ENCODE peak calls at places on chromosomes 6 and 20, in four cellular contexts. X is adipocyte, A is mesenchymal stem cell, N is HCT116. R is an unnamed sample.

GRCh38 chr20:45433316-45433715 is 17.4 kb downstream of the PIGT start:
- DNase-seq in X (peak), N (no peak), A (peak), R (no peak)

GRCh38 chr20:43658068-43658722 is 8.7 kb upstream of the MYBL2 start:
- DNase-seq in X (peak), A (peak), N (no peak), R (no peak)

GRCh38 chr6:110419028-110419739 is 3.8 kb upstream of the DDO start:
- DNase-seq in X (no peak), N (no peak), A (no peak), R (no peak)

GRCh38 chr6:2839195-2839981 is 2.3 kb downstream of the SERPINB1 start:
- DNase-seq in A (peak), X (peak), N (peak), R (no peak)

GRCh38 chr6:151285121-151285520 is 45.4 kb downstream of the AKAP12 start:
- DNase-seq in N (no peak), A (peak), X (peak), R (no peak)

GRCh38 chr6:106512958-106513480 is 116.3 kb downstream of the RTN4IP1 start:
- DNase-seq in N (no peak), X (no peak), A (no peak), R (peak)

GRCh38 chr20:5159928-5160327 is 33.1 kb downstream of the CDS2 start:
- DNase-seq in X (no peak), A (no peak), N (no peak), R (no peak)

GRCh38 chr6:166707045-166707444 is 80.0 kb upstream of the RPS6KA2 start:
- DNase-seq in N (no peak), X (peak), A (peak), R (peak)

GRCh38 chr6:91358986-91359385 is 772.1 kb upstream of the MAP3K7 start:
- DNase-seq in X (no peak), A (no peak), N (no peak), R (no peak)

GRCh38 chr6:107103082-107103481 is 12.2 kb downstream of the BEND3 start:
- DNase-seq in X (no peak), N (no peak), A (no peak), R (no peak)

GRCh38 chr20:47790032-47790965 is 5.0 kb upstream of the SULF2 start:
- DNase-seq in X (peak), N (no peak), A (peak), R (no peak)

GRCh38 chr6:9248125-9248524 is 812.8 kb upstream of the SLC35B3 start:
- DNase-seq in N (no peak), A (no peak), X (no peak), R (no peak)

GRCh38 chr6:23446394-23447001 is 679.5 kb upstream of the NRSN1 start:
- DNase-seq in X (peak), A (peak), N (peak), R (no peak)

GRCh38 chr6:27592107-27592480 is 119.2 kb upstream of the ZNF184 start:
- DNase-seq in N (no peak), X (peak), A (no peak), R (no peak)

GRCh38 chr6:27592481-27593199 is 119.7 kb upstream of the ZNF184 start:
- DNase-seq in A (peak), N (no peak), X (peak), R (peak)

GRCh38 chr6:27593200-27593818 is 120.4 kb upstream of the ZNF184 start:
- DNase-seq in X (no peak), N (no peak), A (no peak), R (no peak)

GRCh38 chr6:27593861-27594260 is 121.0 kb upstream of the ZNF184 start:
- DNase-seq in N (no peak), X (no peak), A (no peak), R (no peak)

DNA sequence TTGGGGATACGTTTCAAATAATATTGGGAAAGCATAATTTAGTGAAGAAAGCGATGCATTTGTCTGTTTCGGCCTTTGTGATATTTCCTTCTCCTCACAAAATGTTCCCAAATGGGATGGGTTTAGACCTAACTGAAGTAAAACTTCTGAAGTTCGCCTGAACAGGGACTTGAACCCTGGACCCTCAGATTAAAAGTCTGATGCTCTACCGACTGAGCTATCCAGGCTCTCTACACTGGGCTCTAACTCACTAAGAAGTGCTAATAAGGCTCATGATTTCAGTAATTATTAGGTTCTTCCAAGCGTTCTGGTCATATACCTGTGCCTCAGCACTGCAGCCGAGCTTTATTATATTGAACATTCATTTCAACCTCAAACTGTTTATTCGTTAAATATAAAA is 118.8 kb upstream of the ZNF184 start:
- DNase-seq in X (peak), N (no peak), A (peak), R (peak)
- H3K9ac ChIP-seq in X (no peak), N (no peak), A (peak), R (no peak)

DNA sequence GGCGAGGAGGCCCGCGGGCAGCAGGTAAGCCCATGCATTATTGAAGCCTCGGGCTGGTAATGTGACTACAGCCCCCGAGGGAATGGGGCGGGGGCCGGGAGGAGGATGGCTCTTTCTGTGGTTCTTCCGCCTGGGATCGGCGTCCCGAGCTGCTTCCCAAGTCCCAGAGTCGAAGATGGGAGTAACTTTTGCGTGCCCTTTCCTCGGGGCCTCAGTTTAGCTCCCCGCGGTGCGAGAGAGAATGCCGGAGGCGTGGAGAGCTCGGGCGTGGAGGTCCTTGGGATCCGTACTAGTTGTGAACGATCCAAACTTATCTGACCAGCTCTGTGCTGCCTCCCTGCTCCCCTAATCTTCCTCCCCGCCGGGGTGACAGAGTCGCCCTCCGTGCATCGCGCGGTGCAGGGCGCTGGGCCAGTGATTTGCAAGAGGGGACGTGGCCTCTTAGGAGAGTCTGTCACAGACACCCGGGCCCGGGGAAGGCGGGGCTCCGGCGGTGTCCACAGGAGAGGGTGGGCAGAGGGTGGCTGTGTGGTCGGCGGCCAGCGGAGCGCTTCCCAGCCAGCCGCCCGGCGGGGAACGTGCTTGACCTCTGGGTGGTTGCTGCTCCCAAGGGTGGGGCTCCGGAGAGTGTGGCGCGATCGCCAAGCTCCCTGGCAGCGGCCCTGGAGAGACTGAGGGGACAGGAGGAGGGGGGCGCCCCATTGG is 815 bp downstream of the UTRN start:
- DNase-seq in X (peak), A (peak), N (no peak), R (no peak)
- H3K9ac ChIP-seq in X (peak), A (peak), N (peak), R (peak)

GRCh38 chr6:26048590-26048989 is 38.6 kb upstream of the HFE start:
- DNase-seq in X (no peak), N (no peak), A (no peak), R (no peak)
- H3K9ac ChIP-seq in X (no peak), N (no peak), A (no peak), R (no peak)

GRCh38 chr20:19850190-19850533 is 92.1 kb downstream of the RIN2 start:
- DNase-seq in N (no peak), X (no peak), A (peak), R (no peak)
- H3K9ac ChIP-seq in N (no peak), X (peak), A (peak), R (no peak)

GRCh38 chr6:40586800-40587201 is 363 bp downstream of the LRFN2 start:
- DNase-seq in X (peak), N (no peak), A (no peak), R (no peak)

GRCh38 chr6:40588480-40588879 is 1.3 kb upstream of the LRFN2 start:
- DNase-seq in A (no peak), N (no peak), X (no peak), R (no peak)

GRCh38 chr6:40586369-40586768 is 795 bp downstream of the LRFN2 start:
- DNase-seq in A (peak), X (no peak), N (no peak), R (no peak)

GRCh38 chr6:40588070-40588384 is 863 bp upstream of the LRFN2 start:
- DNase-seq in N (no peak), A (no peak), X (no peak), R (no peak)

GRCh38 chr6:40587240-40588069 is at the start of gene LRFN2:
- DNase-seq in X (peak), N (peak), A (peak), R (peak)
- H3K9ac ChIP-seq in X (no peak), N (no peak), A (no peak), R (peak)

DNA sequence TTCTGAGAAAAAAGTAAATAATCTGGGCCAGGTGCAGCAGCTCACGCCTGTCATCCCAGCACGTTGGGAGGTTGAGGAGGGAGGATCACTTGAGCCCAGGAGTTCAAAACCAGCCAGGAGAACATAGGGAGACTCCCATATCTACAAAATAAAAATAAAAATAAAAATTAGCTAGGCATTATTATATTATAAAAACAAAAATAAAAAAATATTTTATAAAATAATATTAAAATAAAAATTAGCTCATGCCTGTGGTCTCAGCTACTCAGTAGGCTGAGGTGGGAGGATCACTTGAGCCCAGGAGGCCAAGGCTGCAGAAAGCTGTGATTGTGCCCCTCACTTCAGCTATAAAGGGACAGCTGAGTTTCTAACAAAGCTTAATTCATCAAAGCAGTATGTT is 362.9 kb downstream of the SMOC2 start:
- DNase-seq in A (no peak), X (no peak), N (no peak), R (no peak)
- H3K9ac ChIP-seq in A (no peak), X (no peak), N (no peak), R (no peak)

GRCh38 chr20:14960837-14961236 is 623.4 kb upstream of the FLRT3 start:
- DNase-seq in A (no peak), N (no peak), X (no peak), R (no peak)

GRCh38 chr20:14958626-14959025 is 621.2 kb upstream of the FLRT3 start:
- DNase-seq in A (no peak), X (no peak), N (no peak), R (no peak)

GRCh38 chr20:14966203-14966602 is 628.8 kb upstream of the FLRT3 start:
- DNase-seq in X (no peak), N (no peak), A (no peak), R (no peak)

GRCh38 chr20:14959506-14960493 is 622.4 kb upstream of the FLRT3 start:
- DNase-seq in X (no peak), N (no peak), A (no peak), R (no peak)

DNA sequence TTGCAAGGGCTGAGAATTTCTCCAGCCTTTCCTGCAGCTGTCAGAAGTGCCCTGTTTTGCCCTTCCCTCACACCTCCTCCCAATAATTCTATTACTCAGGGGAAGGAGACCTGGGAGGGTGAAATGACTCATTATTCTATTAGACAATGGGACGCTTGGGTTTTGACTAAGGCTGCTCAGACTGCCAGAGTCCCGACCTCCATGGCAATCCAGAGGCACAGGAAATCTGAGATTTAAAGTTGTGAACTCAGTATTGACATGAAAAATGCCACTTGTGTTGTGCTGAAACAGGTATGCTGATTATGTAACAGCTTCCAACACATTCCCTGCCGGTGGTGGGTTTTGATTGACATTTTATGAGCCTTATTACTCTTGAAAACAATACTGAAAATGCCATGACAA is 625.9 kb upstream of the FLRT3 start:
- DNase-seq in A (no peak), N (peak), X (no peak), R (no peak)
- H3K9ac ChIP-seq in A (no peak), N (no peak), X (no peak), R (no peak)

DNA sequence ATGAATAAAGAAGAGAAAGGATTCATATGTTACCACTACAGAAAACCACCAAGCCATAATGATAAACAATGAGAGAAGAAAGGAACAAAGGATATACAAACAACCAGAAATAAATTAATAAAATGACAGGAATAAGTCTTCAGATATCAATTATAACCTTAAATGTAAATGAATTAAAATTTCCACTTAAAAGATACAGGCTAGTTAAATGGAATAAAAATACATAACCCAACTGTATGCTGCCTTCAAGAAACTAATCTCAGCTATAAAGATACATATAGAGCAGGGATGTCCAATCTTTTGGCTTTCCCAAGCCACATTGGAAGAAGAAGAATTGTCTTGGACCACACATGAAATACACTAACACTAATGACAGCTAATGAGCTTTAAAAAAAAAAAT is 135.9 kb upstream of the GJE1 start:
- DNase-seq in A (no peak), X (no peak), N (no peak), R (no peak)
- H3K9ac ChIP-seq in A (no peak), X (no peak), N (no peak), R (no peak)

GRCh38 chr6:155221086-155221485 is 42.7 kb upstream of the CLDN20 start:
- DNase-seq in N (no peak), X (no peak), A (no peak), R (no peak)

GRCh38 chr6:155224031-155224451 is 39.8 kb upstream of the CLDN20 start:
- DNase-seq in X (peak), A (peak), N (peak), R (no peak)

GRCh38 chr6:155227076-155227475 is 36.7 kb upstream of the CLDN20 start:
- DNase-seq in X (no peak), N (no peak), A (no peak), R (no peak)

GRCh38 chr6:155228549-155229166 is 35.2 kb upstream of the CLDN20 start:
- DNase-seq in X (no peak), A (no peak), N (no peak), R (no peak)

GRCh38 chr6:155224618-155225017 is 39.2 kb upstream of the CLDN20 start:
- DNase-seq in A (no peak), X (no peak), N (no peak), R (no peak)
- H3K9ac ChIP-seq in A (no peak), X (no peak), N (no peak), R (no peak)

GRCh38 chr20:10481671-10482070 is 46.6 kb downstream of the SLX4IP start:
- DNase-seq in X (no peak), A (no peak), N (no peak), R (no peak)
- H3K9ac ChIP-seq in X (no peak), A (no peak), N (no peak), R (no peak)